ENCODE peak calls at places on chromosome 13, in five cellular contexts. S is GM12864, D is Caco-2, L is AG04449, N is uterus. A is an unnamed sample.

GRCh38 chr13:20489185-20489820 is 36.4 kb downstream of the CRYL1 start:
- DNase-seq in L (no peak), D (peak; percentile 81), S (peak; percentile 12), N (no peak), A (no peak)

GRCh38 chr13:37414667-37415066 is 183.9 kb downstream of the POSTN start:
- DNase-seq in L (no peak), S (no peak), N (no peak), D (no peak), A (no peak)

GRCh38 chr13:35927554-35927953 is 203.6 kb downstream of the DCLK1 start:
- DNase-seq in D (no peak), N (peak; percentile 45), S (no peak), L (no peak), A (no peak)

GRCh38 chr13:33730147-33730546 is 87.8 kb upstream of the RFC3 start:
- DNase-seq in D (no peak), S (no peak), L (no peak), N (no peak), A (no peak)

GRCh38 chr13:113647351-113648217 is 10.4 kb downstream of the ATP4B start:
- DNase-seq in N (peak; percentile 69), D (no peak), S (no peak), L (no peak), A (peak; percentile 77)

GRCh38 chr13:69292789-69293425 is 814.7 kb upstream of the ATXN8OS start:
- DNase-seq in L (no peak), N (no peak), S (no peak), D (no peak), A (no peak)

GRCh38 chr13:34086281-34086680 is 268.3 kb downstream of the RFC3 start:
- DNase-seq in N (no peak), S (peak; percentile 16), L (no peak), D (no peak), A (no peak)

GRCh38 chr13:33740134-33740538 is 77.8 kb upstream of the RFC3 start:
- DNase-seq in N (no peak), D (no peak), S (no peak), L (no peak), A (no peak)

GRCh38 chr13:98377635-98378378 is 199.1 kb downstream of the STK24 start:
- DNase-seq in N (no peak), L (no peak), D (no peak), S (no peak), A (no peak)

GRCh38 chr13:71754407-71754974 is 112.5 kb downstream of the DACH1 start:
- DNase-seq in L (no peak), D (no peak), N (peak; percentile 19), S (no peak), A (no peak)

GRCh38 chr13:82214341-82214740 is 1667.9 kb downstream of the SLITRK1 start:
- DNase-seq in N (no peak), S (no peak), L (no peak), D (no peak), A (no peak)

GRCh38 chr13:99399623-99399974 is 92.4 kb upstream of the GPR183 start:
- DNase-seq in D (no peak), N (no peak), S (no peak), L (no peak), A (no peak)

GRCh38 chr13:109870281-109871017 is 84.1 kb upstream of the IRS2 start:
- DNase-seq in L (no peak), D (no peak), N (no peak), S (no peak), A (no peak)
- H3K4me3 ChIP-seq in L (no peak overlapping the region), D (no peak overlapping the region), N (peak overlapping the region; percentile 40), S (no peak overlapping the region), A (no peak overlapping the region)

GRCh38 chr13:22041741-22042140 is 370.9 kb downstream of the FGF9 start:
- DNase-seq in N (no peak), L (no peak), D (no peak), S (no peak), A (no peak)
- H3K4me3 ChIP-seq in N (no peak overlapping the region), L (no peak overlapping the region), D (peak overlapping the region; percentile 36), S (no peak overlapping the region), A (no peak overlapping the region)

DNA sequence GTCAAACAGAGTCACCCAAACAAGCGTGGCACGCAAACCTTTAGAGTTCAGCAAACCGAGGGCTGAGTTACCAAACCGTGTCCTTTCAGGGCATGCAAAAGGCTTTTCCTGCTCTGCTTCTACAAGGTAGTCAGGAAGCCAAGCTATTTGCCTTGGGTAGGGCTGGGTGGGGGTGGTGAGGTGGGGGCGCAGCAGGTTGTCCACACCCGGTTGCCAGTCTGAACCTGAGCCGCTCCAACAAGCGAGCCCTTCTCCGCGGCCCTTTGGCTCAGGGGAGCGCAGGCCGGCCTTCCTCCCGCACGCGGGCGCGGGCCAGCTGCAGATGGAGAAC is 347 bp upstream of the CLDN10 start:
- DNase-seq in D (no peak), S (no peak), L (no peak), N (no peak), A (no peak)
- H3K4me3 ChIP-seq in D (no peak overlapping the region), S (no peak overlapping the region), L (no peak overlapping the region), N (no peak overlapping the region), A (no peak overlapping the region)

DNA sequence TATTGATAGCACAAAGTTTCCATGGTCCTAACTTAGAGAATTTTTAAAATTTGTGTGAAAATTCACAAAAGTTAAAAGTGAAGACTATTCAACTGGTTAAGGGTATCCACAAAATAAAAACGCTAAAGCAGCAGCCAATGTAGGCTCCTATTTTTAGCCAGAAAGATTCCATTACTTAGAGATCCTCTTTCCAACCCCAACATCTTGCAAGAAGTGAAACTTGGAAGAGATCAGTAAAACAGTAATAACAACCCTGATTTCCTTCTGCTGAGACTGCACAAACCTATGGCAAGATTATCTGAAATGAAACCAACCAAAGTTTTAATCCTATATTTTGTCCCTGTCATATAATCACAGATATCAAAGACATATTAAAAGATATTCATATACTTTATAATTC is 8.5 kb downstream of the TBC1D4 start:
- DNase-seq in N (no peak), L (no peak), D (no peak), S (no peak), A (no peak)
- H3K4me3 ChIP-seq in N (no peak overlapping the region), L (no peak overlapping the region), D (no peak overlapping the region), S (no peak overlapping the region), A (no peak overlapping the region)

GRCh38 chr13:24116103-24116502 is 44.4 kb upstream of the SPATA13 start:
- DNase-seq in D (no peak), S (no peak), L (no peak), N (no peak), A (no peak)

GRCh38 chr13:24115671-24116070 is 44.8 kb upstream of the SPATA13 start:
- DNase-seq in N (no peak), D (no peak), L (no peak), S (no peak), A (no peak)

GRCh38 chr13:24119593-24120508 is 40.7 kb upstream of the SPATA13 start:
- DNase-seq in S (no peak), L (no peak), N (no peak), D (no peak), A (no peak)

GRCh38 chr13:24123761-24124160 is 36.8 kb upstream of the SPATA13 start:
- DNase-seq in D (no peak), N (no peak), S (no peak), L (no peak), A (no peak)

DNA sequence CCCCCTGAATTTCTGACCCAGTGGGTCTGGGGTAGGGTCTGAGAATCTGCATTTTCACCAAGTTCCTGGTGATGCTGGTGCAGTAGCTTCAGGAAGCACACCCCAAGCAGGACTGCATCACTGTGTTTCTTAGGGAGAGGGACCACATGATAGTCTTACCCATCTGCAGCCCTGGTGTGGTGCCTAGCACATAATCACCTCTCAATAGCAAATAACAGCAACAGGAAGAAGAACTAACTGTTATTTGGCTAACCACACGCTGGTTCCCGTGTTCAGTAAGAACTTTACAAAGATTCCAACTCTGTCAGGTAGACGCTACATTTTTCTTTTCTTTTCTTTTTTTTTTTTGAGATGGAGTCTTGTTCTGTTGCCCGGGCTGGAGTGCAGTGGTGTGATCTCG is 41.9 kb upstream of the SPATA13 start:
- DNase-seq in N (no peak), S (no peak), D (no peak), L (no peak), A (no peak)
- H3K4me3 ChIP-seq in N (no peak overlapping the region), S (no peak overlapping the region), D (no peak overlapping the region), L (no peak overlapping the region), A (no peak overlapping the region)

GRCh38 chr13:30805132-30805537 is 69.8 kb downstream of the ALOX5AP start:
- DNase-seq in D (no peak), N (no peak), S (no peak), L (no peak), A (no peak)
- H3K4me3 ChIP-seq in D (no peak overlapping the region), N (no peak overlapping the region), S (no peak overlapping the region), L (no peak overlapping the region), A (no peak overlapping the region)

DNA sequence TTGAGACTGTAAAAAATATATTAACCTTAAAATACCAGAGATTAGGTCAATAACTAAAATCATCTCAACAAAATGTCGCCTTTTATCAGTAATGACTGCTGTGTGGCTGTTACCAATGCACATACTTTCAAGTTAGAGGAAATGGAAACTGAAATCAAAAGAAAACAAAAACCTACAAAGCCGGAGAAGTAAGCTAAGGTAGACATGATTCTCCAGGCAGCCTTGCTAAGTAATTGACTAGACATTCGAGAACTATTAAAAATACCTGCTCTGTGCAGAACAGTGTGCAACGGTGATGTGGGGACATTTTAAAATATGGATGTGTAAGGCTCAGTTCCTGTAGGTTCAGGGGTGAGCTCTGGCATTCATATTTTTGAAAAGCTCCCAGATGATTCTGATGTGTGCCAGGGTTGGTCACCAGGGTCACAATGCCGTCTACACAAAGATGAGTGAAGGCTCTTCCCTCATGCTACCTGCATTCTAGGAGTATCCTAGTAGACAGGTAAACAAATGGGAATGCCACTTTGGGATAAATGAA is 613 bp upstream of the EPSTI1 start:
- DNase-seq in D (no peak), S (no peak), L (no peak), N (no peak), A (no peak)
- H3K4me3 ChIP-seq in D (peak overlapping the region; percentile 59), S (peak overlapping the region; percentile 63), L (peak overlapping the region; percentile 58), N (peak overlapping the region; percentile 83), A (no peak overlapping the region)

GRCh38 chr13:25046985-25047660 is 48.8 kb upstream of the PABPC3 start:
- DNase-seq in D (no peak), L (no peak), S (no peak), N (no peak), A (no peak)
- H3K4me3 ChIP-seq in D (no peak overlapping the region), L (peak overlapping the region; percentile 47), S (no peak overlapping the region), N (no peak overlapping the region), A (peak overlapping the region; percentile 13)

GRCh38 chr13:83987394-83987793 is 105.1 kb upstream of the SLITRK1 start:
- DNase-seq in N (no peak), S (no peak), D (no peak), L (no peak), A (no peak)

GRCh38 chr13:83996415-83996814 is 114.1 kb upstream of the SLITRK1 start:
- DNase-seq in N (no peak), D (no peak), L (no peak), S (no peak), A (no peak)

GRCh38 chr13:83995930-83996329 is 113.7 kb upstream of the SLITRK1 start:
- DNase-seq in L (no peak), N (no peak), S (no peak), D (no peak), A (no peak)

GRCh38 chr13:83992566-83993358 is 110.5 kb upstream of the SLITRK1 start:
- DNase-seq in D (no peak), L (no peak), S (no peak), N (no peak), A (no peak)
- H3K4me3 ChIP-seq in D (no peak overlapping the region), L (no peak overlapping the region), S (no peak overlapping the region), N (no peak overlapping the region), A (no peak overlapping the region)

GRCh38 chr13:112073245-112074138 is 6.5 kb downstream of the SOX1 start:
- DNase-seq in L (no peak), N (no peak), S (no peak), D (peak; percentile 17), A (no peak)
- H3K4me3 ChIP-seq in L (no peak overlapping the region), N (no peak overlapping the region), S (no peak overlapping the region), D (peak overlapping the region; percentile 46), A (no peak overlapping the region)